ENCODE peak calls at places on chromosome 18, in seven cellular contexts. O, C, T, B, Y, P and M are unnamed samples.

GRCh38 chr18:10912790-10913560 is 236.4 kb downstream of the PIEZO2 start:
- DNase-seq in O (peak), C (no peak), T (no peak), B (no peak), Y (peak), P (peak), M (no peak)

GRCh38 chr18:57644540-57644939 is 22.9 kb upstream of the NARS1 start:
- DNase-seq in O (peak), C (no peak), T (no peak), B (no peak), Y (no peak), P (peak), M (no peak)

GRCh38 chr18:60549338-60549960 is 176.9 kb upstream of the MC4R start:
- DNase-seq in O (peak), C (peak), T (no peak), B (peak), Y (peak), P (peak), M (peak)

GRCh38 chr18:45871655-45872054 is 46.2 kb downstream of the SIGLEC15 start:
- DNase-seq in O (peak), C (no peak), T (no peak), B (no peak), Y (peak), P (peak), M (no peak)

GRCh38 chr18:10279476-10279875 is 175.0 kb upstream of the APCDD1 start:
- DNase-seq in O (no peak), C (no peak), T (no peak), B (no peak), Y (no peak), P (no peak), M (peak)

GRCh38 chr18:3323900-3324299 is 62.0 kb downstream of the MYL12B start:
- DNase-seq in O (peak), C (no peak), T (no peak), B (no peak), Y (no peak), P (no peak), M (no peak)

GRCh38 chr18:76098728-76099514 is 396.1 kb downstream of the ZNF516 start:
- DNase-seq in O (no peak), C (no peak), T (no peak), B (no peak), Y (no peak), P (no peak), M (no peak)

GRCh38 chr18:55405655-55406373 is 182.2 kb downstream of the TCF4 start:
- DNase-seq in O (peak), C (peak), T (no peak), B (no peak), Y (peak), P (peak), M (no peak)

GRCh38 chr18:13313006-13313661 is 94.6 kb downstream of the LDLRAD4 start:
- DNase-seq in O (no peak), C (no peak), T (no peak), B (no peak), Y (no peak), P (no peak), M (peak)

GRCh38 chr18:78805840-78806239 is 173.8 kb upstream of the SALL3 start:
- DNase-seq in O (no peak), C (no peak), T (no peak), B (no peak), Y (no peak), P (no peak), M (no peak)

GRCh38 chr18:22999212-22999611 is 66.1 kb downstream of the RBBP8 start:
- DNase-seq in O (peak), C (peak), T (no peak), B (no peak), Y (no peak), P (peak), M (no peak)

GRCh38 chr18:9612215-9612830 is 2.0 kb downstream of the PPP4R1 start:
- DNase-seq in O (peak), C (peak), T (no peak), B (peak), Y (peak), P (peak), M (peak)

GRCh38 chr18:36066001-36066400 is 1.4 kb downstream of the RPRD1A start:
- DNase-seq in O (peak), C (no peak), T (no peak), B (no peak), Y (peak), P (peak), M (no peak)

GRCh38 chr18:13374096-13374467 is 155.5 kb downstream of the LDLRAD4 start:
- DNase-seq in O (no peak), C (no peak), T (no peak), B (no peak), Y (no peak), P (no peak), M (no peak)

GRCh38 chr18:12287684-12288405 is 20.2 kb upstream of the TUBB6 start:
- DNase-seq in O (peak), C (peak), T (peak), B (no peak), Y (peak), P (peak), M (no peak)

GRCh38 chr18:63107171-63107850 is 212.3 kb downstream of the BCL2 start:
- DNase-seq in O (no peak), C (no peak), T (no peak), B (no peak), Y (no peak), P (no peak), M (no peak)

GRCh38 chr18:449374-449773 is 51.1 kb downstream of the COLEC12 start:
- DNase-seq in O (no peak), C (peak), T (peak), B (no peak), Y (no peak), P (no peak), M (no peak)

GRCh38 chr18:63869851-63870250 is 17.7 kb upstream of the SERPINB2 start:
- DNase-seq in O (peak), C (no peak), T (no peak), B (no peak), Y (peak), P (peak), M (no peak)

GRCh38 chr18:62418258-62418657 is 93.1 kb downstream of the TNFRSF11A start:
- DNase-seq in O (no peak), C (no peak), T (no peak), B (no peak), Y (no peak), P (no peak), M (no peak)

GRCh38 chr18:14970027-14970426 is 222.1 kb downstream of the ANKRD30B start:
- DNase-seq in O (peak), C (no peak), T (no peak), B (no peak), Y (no peak), P (no peak), M (no peak)

GRCh38 chr18:12657849-12658829 is at the start of gene SPIRE1:
- DNase-seq in O (peak), C (peak), T (peak), B (peak), Y (peak), P (peak), M (no peak)

GRCh38 chr18:9827856-9828793 is 57.6 kb upstream of the TXNDC2 start:
- DNase-seq in O (peak), C (no peak), T (no peak), B (no peak), Y (peak), P (peak), M (no peak)

GRCh38 chr18:50806208-50806616 is 13.6 kb downstream of the MRO start:
- DNase-seq in O (no peak), C (no peak), T (peak), B (no peak), Y (no peak), P (no peak), M (no peak)

GRCh38 chr18:45974088-45974536 is 7.0 kb upstream of the EPG5 start:
- DNase-seq in O (peak), C (peak), T (peak), B (peak), Y (peak), P (peak), M (peak)

GRCh38 chr18:67010916-67011315 is 407.0 kb upstream of the CDH19 start:
- DNase-seq in O (peak), C (no peak), T (no peak), B (no peak), Y (peak), P (no peak), M (no peak)

GRCh38 chr18:59393381-59393780 is 34.3 kb upstream of the LMAN1 start:
- DNase-seq in O (no peak), C (no peak), T (no peak), B (no peak), Y (no peak), P (no peak), M (no peak)

GRCh38 chr18:59400407-59400806 is 41.3 kb upstream of the LMAN1 start:
- DNase-seq in O (no peak), C (no peak), T (no peak), B (no peak), Y (no peak), P (no peak), M (no peak)

GRCh38 chr18:59395226-59396175 is 36.4 kb upstream of the LMAN1 start:
- DNase-seq in O (no peak), C (peak), T (no peak), B (no peak), Y (no peak), P (no peak), M (peak)
- H3K9ac ChIP-seq in O (no peak), C (no peak), T (no peak), B (no peak), Y (no peak), P (no peak), M (no peak)

DNA sequence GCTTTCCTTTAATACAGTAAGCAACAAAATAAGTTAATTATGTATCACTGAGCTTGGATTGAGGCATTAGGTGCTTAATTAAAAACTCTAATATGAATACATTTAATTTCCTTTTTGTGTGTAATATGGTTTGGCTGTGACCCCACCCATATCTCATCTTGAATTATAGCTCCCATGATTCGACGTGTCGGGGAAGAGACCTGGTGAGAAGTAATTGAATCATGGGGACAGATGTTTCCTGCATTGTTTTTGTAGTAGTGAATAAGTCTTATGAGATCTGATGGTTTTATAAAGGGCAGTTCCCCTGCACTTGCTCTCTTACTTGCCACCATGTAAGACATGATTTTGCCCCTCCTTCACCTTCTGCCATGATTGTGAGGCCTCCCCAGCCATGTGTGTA is 325.4 kb upstream of the CDH7 start:
- DNase-seq in O (no peak), C (no peak), T (no peak), B (no peak), Y (no peak), P (no peak), M (no peak)
- H3K4me2 ChIP-seq in O (no peak), C (no peak), T (no peak), B (no peak), Y (no peak), P (no peak), M (no peak)

GRCh38 chr18:31317860-31318259 is at the start of gene DSG1:
- DNase-seq in O (no peak), C (no peak), T (no peak), B (no peak), Y (no peak), P (no peak), M (no peak)
- H3K9ac ChIP-seq in O (no peak), C (no peak), T (no peak), B (no peak), Y (no peak), P (no peak), M (no peak)

DNA sequence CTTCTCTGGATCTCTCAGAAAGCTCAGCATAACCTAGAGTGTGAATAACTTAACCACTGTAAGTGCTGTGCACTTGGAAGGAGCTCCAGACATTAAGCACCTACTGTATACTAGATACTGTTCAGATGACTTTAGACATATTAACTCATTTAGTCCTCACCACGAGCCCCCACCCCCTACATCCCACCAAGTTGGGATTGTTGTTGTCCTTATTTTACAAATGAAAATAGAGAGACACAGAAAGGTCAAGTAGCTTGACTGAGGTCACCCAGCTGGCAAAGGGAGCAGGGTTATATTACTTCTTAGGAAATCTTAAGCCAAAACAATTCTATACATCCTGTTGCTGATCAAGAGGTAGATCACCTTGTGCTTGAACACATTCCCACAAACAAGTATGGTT is 234.2 kb upstream of the SMAD2 start:
- DNase-seq in O (no peak), C (no peak), T (no peak), B (no peak), Y (no peak), P (no peak), M (no peak)
- H3K4me2 ChIP-seq in O (no peak), C (no peak), T (no peak), B (no peak), Y (no peak), P (no peak), M (no peak)

GRCh38 chr18:28175930-28176673 is 828 bp downstream of the CDH2 start:
- DNase-seq in O (peak), C (peak), T (peak), B (peak), Y (peak), P (peak), M (peak)
- H3K9ac ChIP-seq in O (peak), C (peak), T (no peak), B (peak), Y (peak), P (peak), M (peak)